ENCODE peak calls at places on chromosome 15, in eight cellular contexts. N, I, F, L, B, Q, P and G are unnamed samples.
A peak's percentile ranks its signal among the peaks of the same experiment; 100 is the strongest.

GRCh38 chr15:60000113-60000823 is 3.8 kb upstream of the FOXB1 start:
- DNase-seq in N (no peak), F (no peak), Q (no peak), B (no peak), I (no peak), P (no peak), L (no peak), G (no peak)

GRCh38 chr15:48323294-48323693 is 7.9 kb upstream of the DUT start:
- DNase-seq in P (no peak), F (no peak), N (no peak), B (no peak), Q (no peak), I (no peak), L (no peak), G (no peak)

GRCh38 chr15:66821307-66821706 is 119.3 kb downstream of the SMAD6 start:
- DNase-seq in P (no peak), N (no peak), I (no peak), L (no peak), F (no peak), B (no peak), Q (peak; percentile 43), G (no peak)

GRCh38 chr15:60557157-60557556 is 78.2 kb upstream of the ICE2 start:
- DNase-seq in P (no peak), F (no peak), N (no peak), B (no peak), Q (no peak), I (no peak), L (no peak), G (no peak)

GRCh38 chr15:28954466-28955159 is 68.8 kb downstream of the APBA2 start:
- DNase-seq in N (no peak), Q (no peak), L (no peak), P (no peak), F (no peak), B (no peak), I (no peak), G (no peak)

GRCh38 chr15:23532019-23532418 is 33.5 kb upstream of the MKRN3 start:
- DNase-seq in B (no peak), Q (peak; percentile 8), L (no peak), N (no peak), F (no peak), P (no peak), I (peak; percentile 83), G (no peak)

GRCh38 chr15:40847225-40847961 is 3.5 kb downstream of the SPINT1 start:
- DNase-seq in P (no peak), B (peak; percentile 74), N (peak; percentile 46), F (peak; percentile 36), L (no peak), I (peak; percentile 64), Q (no peak), G (no peak)

GRCh38 chr15:92907880-92908279 is 7.8 kb downstream of the CHD2 start:
- DNase-seq in I (peak; percentile 78), L (peak; percentile 93), Q (peak; percentile 88), F (no peak), P (peak; percentile 84), B (no peak), N (peak; percentile 58), G (no peak)

GRCh38 chr15:68586274-68586961 is 7.6 kb downstream of the CORO2B start:
- DNase-seq in N (no peak), B (no peak), Q (peak; percentile 64), I (peak; percentile 80), F (no peak), L (peak; percentile 54), P (peak; percentile 80), G (no peak)

GRCh38 chr15:75420698-75421097 is 30.8 kb downstream of the SIN3A start:
- DNase-seq in F (no peak), L (peak; percentile 48), Q (no peak), N (no peak), B (no peak), I (no peak), P (peak; percentile 32), G (peak; percentile 13)

GRCh38 chr15:29818141-29818540 is 4.1 kb downstream of the TJP1 start:
- DNase-seq in N (no peak), P (peak; percentile 24), L (no peak), I (no peak), Q (no peak), B (no peak), F (no peak), G (no peak)

GRCh38 chr15:68820589-68821189 is at the start of gene ANP32A:
- DNase-seq in F (peak; percentile 92), N (peak; percentile 97), L (peak; percentile 92), Q (peak; percentile 95), P (peak; percentile 97), B (peak; percentile 99), I (peak; percentile 97), G (peak; percentile 86)

GRCh38 chr15:48647963-48648362 is 2.5 kb upstream of the FBN1 start:
- DNase-seq in L (peak; percentile 70), Q (peak; percentile 70), P (peak; percentile 51), I (peak; percentile 30), F (no peak), B (no peak), N (no peak), G (no peak)

GRCh38 chr15:39269821-39270220 is 311.1 kb upstream of the THBS1 start:
- DNase-seq in P (no peak), N (no peak), I (no peak), F (no peak), Q (no peak), L (no peak), B (no peak), G (no peak)

GRCh38 chr15:51253385-51253784 is 85.0 kb downstream of the CYP19A1 start:
- DNase-seq in P (no peak), Q (no peak), N (no peak), B (no peak), L (no peak), F (no peak), I (no peak), G (no peak)

GRCh38 chr15:69275104-69275670 is 23.5 kb upstream of the PAQR5 start:
- DNase-seq in N (no peak), P (no peak), F (no peak), I (no peak), Q (no peak), B (no peak), L (peak; percentile 31), G (no peak)

GRCh38 chr15:44715142-44715796 is 4.0 kb downstream of the B2M start:
- DNase-seq in F (no peak), Q (no peak), N (no peak), L (no peak), I (no peak), P (no peak), B (no peak), G (no peak)
- H3K4me3 ChIP-seq in F (no peak overlapping the region), Q (no peak overlapping the region), N (peak overlapping the region; percentile 84), L (no peak overlapping the region), I (no peak overlapping the region), P (no peak overlapping the region), B (no peak overlapping the region), G (no peak overlapping the region)

DNA sequence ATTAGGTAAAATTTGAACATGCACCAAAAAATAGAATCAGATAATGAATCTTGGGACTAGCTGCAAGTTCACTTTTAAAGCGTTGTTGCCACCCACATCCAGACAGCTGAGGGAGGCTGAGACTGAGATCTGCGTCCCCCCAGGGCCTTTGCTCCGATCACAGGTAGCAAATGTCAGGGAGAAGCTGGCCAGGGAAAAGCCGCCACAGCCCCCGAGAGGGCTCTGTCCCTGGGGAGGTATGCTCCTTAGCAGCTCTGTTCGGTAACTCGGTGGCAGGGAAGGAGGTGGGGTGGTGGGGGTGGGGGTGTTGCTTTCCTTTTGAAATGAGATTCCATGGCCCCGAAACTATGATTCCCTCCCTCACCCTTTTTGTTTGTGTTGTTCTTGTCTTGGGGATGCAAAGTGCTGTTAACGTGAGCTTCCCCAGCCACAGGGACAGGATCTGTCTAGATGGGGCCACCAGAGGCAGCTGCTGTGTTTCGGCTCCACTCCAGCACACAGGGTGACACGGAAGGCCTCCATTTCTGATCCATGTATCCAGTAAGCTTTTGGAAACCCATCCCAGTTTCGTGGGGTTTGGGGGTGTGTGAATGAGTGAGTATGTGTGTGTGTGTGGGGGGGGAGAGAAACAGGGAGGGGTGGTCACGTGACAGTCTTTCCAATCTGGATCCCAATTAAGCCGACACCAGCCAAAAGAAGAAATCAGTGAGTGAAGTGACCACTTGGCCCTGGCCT is 1.1 kb upstream of the MINAR1 start:
- DNase-seq in F (no peak), P (no peak), Q (peak; percentile 3), I (no peak), N (no peak), L (peak; percentile 6), B (no peak), G (no peak)
- H3K4me3 ChIP-seq in F (peak overlapping the region; percentile 53), P (peak overlapping the region; percentile 25), Q (peak overlapping the region; percentile 62), I (peak overlapping the region; percentile 58), N (peak overlapping the region; percentile 42), L (peak overlapping the region; percentile 60), B (peak overlapping the region; percentile 34), G (peak overlapping the region; percentile 54)

GRCh38 chr15:52422001-52422400 is 106.7 kb downstream of the MYO5A start:
- DNase-seq in L (no peak), N (no peak), I (no peak), P (no peak), Q (no peak), B (no peak), F (no peak), G (no peak)

GRCh38 chr15:52423852-52424251 is 104.8 kb downstream of the MYO5A start:
- DNase-seq in P (no peak), Q (no peak), I (no peak), B (no peak), F (no peak), L (no peak), N (no peak), G (no peak)

GRCh38 chr15:52428297-52428696 is 100.4 kb downstream of the MYO5A start:
- DNase-seq in P (no peak), Q (peak; percentile 18), I (no peak), F (no peak), N (no peak), B (no peak), L (no peak), G (no peak)

GRCh38 chr15:52427804-52428203 is 100.9 kb downstream of the MYO5A start:
- DNase-seq in B (peak; percentile 72), I (no peak), L (peak; percentile 98), F (no peak), N (no peak), P (peak; percentile 66), Q (peak; percentile 40), G (peak; percentile 56)

GRCh38 chr15:52424856-52425431 is 103.7 kb downstream of the MYO5A start:
- DNase-seq in N (no peak), I (no peak), B (no peak), L (no peak), F (no peak), P (no peak), Q (no peak), G (no peak)
- H3K4me3 ChIP-seq in N (no peak overlapping the region), I (no peak overlapping the region), B (no peak overlapping the region), L (no peak overlapping the region), F (no peak overlapping the region), P (no peak overlapping the region), Q (no peak overlapping the region), G (no peak overlapping the region)

DNA sequence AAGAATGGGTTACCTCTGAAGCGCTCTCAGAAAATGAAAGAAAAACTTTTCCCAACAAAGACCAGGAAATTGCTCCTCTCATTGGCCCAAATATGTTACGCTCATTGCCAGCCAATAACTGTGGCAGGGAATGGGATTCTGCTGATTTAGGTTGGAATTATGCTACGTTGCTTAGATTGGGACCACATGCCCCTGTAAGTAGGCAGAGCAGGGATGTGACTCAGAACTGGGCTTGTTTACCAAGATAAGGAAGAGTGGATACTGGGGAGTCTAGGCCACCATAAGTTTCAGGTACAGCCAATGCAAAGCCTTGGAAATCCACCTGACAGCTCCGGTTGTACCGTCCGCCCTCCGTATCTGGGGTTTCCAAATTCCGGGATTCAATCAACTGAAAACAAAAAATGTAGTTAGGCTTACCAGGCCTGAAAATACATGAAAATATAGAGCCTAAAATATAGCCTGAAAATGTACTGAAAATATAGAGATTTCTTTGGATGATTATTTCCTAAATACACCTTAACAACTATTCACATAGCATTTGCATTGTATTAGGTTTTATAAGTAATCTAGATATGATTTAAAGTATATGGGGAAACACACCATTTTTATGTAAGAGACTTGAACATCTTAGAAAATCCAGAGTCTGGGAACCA is 1.5 kb upstream of the TCF12 start:
- DNase-seq in L (no peak), F (no peak), N (no peak), Q (no peak), B (no peak), P (no peak), I (no peak), G (no peak)
- H3K4me3 ChIP-seq in L (peak overlapping the region; percentile 87), F (peak overlapping the region; percentile 59), N (peak overlapping the region; percentile 67), Q (peak overlapping the region; percentile 88), B (peak overlapping the region; percentile 92), P (no peak overlapping the region), I (peak overlapping the region; percentile 99), G (no peak overlapping the region)